ENCODE peak calls at places on chromosome 20, in ten cellular contexts. One of them, this sample, is unnamed.

GRCh38 chr20:10711903-10712373 is 38.1 kb upstream of the JAG1 start:
- DNase-seq in HFF-Myc: no peak
- DNase-seq in lower lobe of right lung: no peak
- DNase-seq in brain microvascular endothelial cell: no peak
- DNase-seq in body of pancreas: no peak
- DNase-seq in H9: no peak
- DNase-seq in upper lobe of left lung: no peak
- DNase-seq in fibroblast of pulmonary artery: no peak
- DNase-seq in endodermal cell: no peak
- DNase-seq in CD8-positive, alpha-beta T cell: no peak
- DNase-seq in this sample: no peak

GRCh38 chr20:49698477-49698876 is 15.2 kb downstream of the B4GALT5 start:
- DNase-seq in HFF-Myc: no peak
- DNase-seq in lower lobe of right lung: no peak
- DNase-seq in brain microvascular endothelial cell: no peak
- DNase-seq in body of pancreas: no peak
- DNase-seq in H9: no peak
- DNase-seq in upper lobe of left lung: no peak
- DNase-seq in fibroblast of pulmonary artery: no peak
- DNase-seq in endodermal cell: no peak
- DNase-seq in CD8-positive, alpha-beta T cell: no peak
- DNase-seq in this sample: no peak

GRCh38 chr20:49759266-49759950 is 45.7 kb upstream of the B4GALT5 start:
- DNase-seq in HFF-Myc: no peak
- DNase-seq in lower lobe of right lung: no peak
- DNase-seq in brain microvascular endothelial cell: no peak
- DNase-seq in body of pancreas: no peak
- DNase-seq in H9: no peak
- DNase-seq in upper lobe of left lung: no peak
- DNase-seq in fibroblast of pulmonary artery: no peak
- DNase-seq in endodermal cell: peak
- DNase-seq in CD8-positive, alpha-beta T cell: no peak
- DNase-seq in this sample: no peak

GRCh38 chr20:17931513-17931912 is 37.1 kb downstream of the SNX5 start:
- DNase-seq in HFF-Myc: no peak
- DNase-seq in lower lobe of right lung: no peak
- DNase-seq in brain microvascular endothelial cell: no peak
- DNase-seq in body of pancreas: no peak
- DNase-seq in H9: no peak
- DNase-seq in upper lobe of left lung: no peak
- DNase-seq in fibroblast of pulmonary artery: no peak
- DNase-seq in endodermal cell: no peak
- DNase-seq in CD8-positive, alpha-beta T cell: no peak
- DNase-seq in this sample: no peak

GRCh38 chr20:22770240-22770800 is 185.9 kb upstream of the FOXA2 start:
- DNase-seq in HFF-Myc: no peak
- DNase-seq in lower lobe of right lung: no peak
- DNase-seq in brain microvascular endothelial cell: no peak
- DNase-seq in body of pancreas: no peak
- DNase-seq in H9: no peak
- DNase-seq in upper lobe of left lung: no peak
- DNase-seq in fibroblast of pulmonary artery: no peak
- DNase-seq in endodermal cell: no peak
- DNase-seq in CD8-positive, alpha-beta T cell: no peak
- DNase-seq in this sample: no peak

GRCh38 chr20:48610996-48611395 is 216.8 kb downstream of the PREX1 start:
- DNase-seq in HFF-Myc: no peak
- DNase-seq in lower lobe of right lung: no peak
- DNase-seq in brain microvascular endothelial cell: no peak
- DNase-seq in body of pancreas: no peak
- DNase-seq in H9: no peak
- DNase-seq in upper lobe of left lung: no peak
- DNase-seq in fibroblast of pulmonary artery: no peak
- DNase-seq in endodermal cell: no peak
- DNase-seq in CD8-positive, alpha-beta T cell: no peak
- DNase-seq in this sample: no peak

GRCh38 chr20:16368645-16369292 is 204.5 kb downstream of the KIF16B start:
- DNase-seq in HFF-Myc: no peak
- DNase-seq in lower lobe of right lung: no peak
- DNase-seq in brain microvascular endothelial cell: peak
- DNase-seq in body of pancreas: no peak
- DNase-seq in H9: no peak
- DNase-seq in upper lobe of left lung: no peak
- DNase-seq in fibroblast of pulmonary artery: peak
- DNase-seq in endodermal cell: no peak
- DNase-seq in CD8-positive, alpha-beta T cell: no peak
- DNase-seq in this sample: no peak

GRCh38 chr20:2234788-2235187 is 61.0 kb upstream of the TGM3 start:
- DNase-seq in HFF-Myc: no peak
- DNase-seq in lower lobe of right lung: no peak
- DNase-seq in brain microvascular endothelial cell: no peak
- DNase-seq in body of pancreas: no peak
- DNase-seq in H9: peak
- DNase-seq in upper lobe of left lung: no peak
- DNase-seq in fibroblast of pulmonary artery: no peak
- DNase-seq in endodermal cell: peak
- DNase-seq in CD8-positive, alpha-beta T cell: no peak
- DNase-seq in this sample: no peak

GRCh38 chr20:57570898-57571297 is 10.0 kb downstream of the PCK1 start:
- DNase-seq in HFF-Myc: no peak
- DNase-seq in lower lobe of right lung: no peak
- DNase-seq in brain microvascular endothelial cell: no peak
- DNase-seq in body of pancreas: no peak
- DNase-seq in H9: no peak
- DNase-seq in upper lobe of left lung: no peak
- DNase-seq in fibroblast of pulmonary artery: no peak
- DNase-seq in endodermal cell: no peak
- DNase-seq in CD8-positive, alpha-beta T cell: no peak
- DNase-seq in this sample: no peak

GRCh38 chr20:17625246-17626051 is 55.6 kb downstream of the DSTN start:
- DNase-seq in HFF-Myc: no peak
- DNase-seq in lower lobe of right lung: peak
- DNase-seq in brain microvascular endothelial cell: no peak
- DNase-seq in body of pancreas: peak
- DNase-seq in H9: no peak
- DNase-seq in upper lobe of left lung: peak
- DNase-seq in fibroblast of pulmonary artery: no peak
- DNase-seq in endodermal cell: no peak
- DNase-seq in CD8-positive, alpha-beta T cell: no peak
- DNase-seq in this sample: no peak

GRCh38 chr20:57919059-57919458 is 209.2 kb upstream of the PMEPA1 start:
- DNase-seq in HFF-Myc: no peak
- DNase-seq in lower lobe of right lung: no peak
- DNase-seq in brain microvascular endothelial cell: no peak
- DNase-seq in body of pancreas: no peak
- DNase-seq in H9: no peak
- DNase-seq in upper lobe of left lung: no peak
- DNase-seq in fibroblast of pulmonary artery: no peak
- DNase-seq in endodermal cell: no peak
- DNase-seq in CD8-positive, alpha-beta T cell: no peak
- DNase-seq in this sample: no peak

GRCh38 chr20:40497781-40498691 is 191.0 kb downstream of the MAFB start:
- DNase-seq in HFF-Myc: no peak
- DNase-seq in lower lobe of right lung: peak
- DNase-seq in brain microvascular endothelial cell: no peak
- DNase-seq in body of pancreas: peak
- DNase-seq in H9: no peak
- DNase-seq in upper lobe of left lung: no peak
- DNase-seq in fibroblast of pulmonary artery: peak
- DNase-seq in endodermal cell: no peak
- DNase-seq in CD8-positive, alpha-beta T cell: no peak
- DNase-seq in this sample: peak

GRCh38 chr20:56520180-56520579 is 4.4 kb upstream of the FAM209A start:
- DNase-seq in HFF-Myc: no peak
- DNase-seq in lower lobe of right lung: no peak
- DNase-seq in brain microvascular endothelial cell: no peak
- DNase-seq in body of pancreas: no peak
- DNase-seq in H9: no peak
- DNase-seq in upper lobe of left lung: no peak
- DNase-seq in fibroblast of pulmonary artery: no peak
- DNase-seq in endodermal cell: no peak
- DNase-seq in CD8-positive, alpha-beta T cell: no peak
- DNase-seq in this sample: no peak

GRCh38 chr20:38997622-38998021 is 35.5 kb downstream of the DHX35 start:
- DNase-seq in HFF-Myc: no peak
- DNase-seq in lower lobe of right lung: no peak
- DNase-seq in brain microvascular endothelial cell: no peak
- DNase-seq in body of pancreas: no peak
- DNase-seq in H9: peak
- DNase-seq in upper lobe of left lung: no peak
- DNase-seq in fibroblast of pulmonary artery: no peak
- DNase-seq in endodermal cell: no peak
- DNase-seq in CD8-positive, alpha-beta T cell: peak
- DNase-seq in this sample: no peak
- TF ChIP-seq CTCF in HFF-Myc: no peak
- TF ChIP-seq CTCF in lower lobe of right lung: no peak
- TF ChIP-seq CTCF in brain microvascular endothelial cell: no peak
- TF ChIP-seq CTCF in body of pancreas: no peak
- TF ChIP-seq CTCF in H9: peak
- TF ChIP-seq CTCF in upper lobe of left lung: no peak
- TF ChIP-seq CTCF in fibroblast of pulmonary artery: no peak
- TF ChIP-seq CTCF in endodermal cell: no peak
- TF ChIP-seq CTCF in CD8-positive, alpha-beta T cell: no peak
- TF ChIP-seq CTCF in this sample: no peak

GRCh38 chr20:37397076-37397953 is 51.4 kb downstream of the SRC start:
- DNase-seq in HFF-Myc: no peak
- DNase-seq in lower lobe of right lung: no peak
- DNase-seq in brain microvascular endothelial cell: no peak
- DNase-seq in body of pancreas: no peak
- DNase-seq in H9: no peak
- DNase-seq in upper lobe of left lung: no peak
- DNase-seq in fibroblast of pulmonary artery: no peak
- DNase-seq in endodermal cell: no peak
- DNase-seq in CD8-positive, alpha-beta T cell: peak
- DNase-seq in this sample: no peak
- TF ChIP-seq CTCF in HFF-Myc: no peak
- TF ChIP-seq CTCF in lower lobe of right lung: no peak
- TF ChIP-seq CTCF in brain microvascular endothelial cell: peak
- TF ChIP-seq CTCF in body of pancreas: no peak
- TF ChIP-seq CTCF in H9: no peak
- TF ChIP-seq CTCF in upper lobe of left lung: no peak
- TF ChIP-seq CTCF in fibroblast of pulmonary artery: no peak
- TF ChIP-seq CTCF in endodermal cell: no peak
- TF ChIP-seq CTCF in CD8-positive, alpha-beta T cell: no peak
- TF ChIP-seq CTCF in this sample: no peak

GRCh38 chr20:20085812-20086211 is 33.5 kb downstream of the CFAP61 start:
- DNase-seq in HFF-Myc: no peak
- DNase-seq in lower lobe of right lung: no peak
- DNase-seq in brain microvascular endothelial cell: no peak
- DNase-seq in body of pancreas: no peak
- DNase-seq in H9: no peak
- DNase-seq in upper lobe of left lung: no peak
- DNase-seq in fibroblast of pulmonary artery: no peak
- DNase-seq in endodermal cell: no peak
- DNase-seq in CD8-positive, alpha-beta T cell: no peak
- DNase-seq in this sample: peak

GRCh38 chr20:20079102-20079784 is 26.9 kb downstream of the CFAP61 start:
- DNase-seq in HFF-Myc: no peak
- DNase-seq in lower lobe of right lung: no peak
- DNase-seq in brain microvascular endothelial cell: no peak
- DNase-seq in body of pancreas: no peak
- DNase-seq in H9: no peak
- DNase-seq in upper lobe of left lung: no peak
- DNase-seq in fibroblast of pulmonary artery: no peak
- DNase-seq in endodermal cell: no peak
- DNase-seq in CD8-positive, alpha-beta T cell: no peak
- DNase-seq in this sample: no peak

GRCh38 chr20:20084296-20084752 is 32.0 kb downstream of the CFAP61 start:
- DNase-seq in HFF-Myc: no peak
- DNase-seq in lower lobe of right lung: no peak
- DNase-seq in brain microvascular endothelial cell: no peak
- DNase-seq in body of pancreas: no peak
- DNase-seq in H9: no peak
- DNase-seq in upper lobe of left lung: no peak
- DNase-seq in fibroblast of pulmonary artery: no peak
- DNase-seq in endodermal cell: no peak
- DNase-seq in CD8-positive, alpha-beta T cell: no peak
- DNase-seq in this sample: no peak

GRCh38 chr20:20085071-20085470 is 32.7 kb downstream of the CFAP61 start:
- DNase-seq in HFF-Myc: no peak
- DNase-seq in lower lobe of right lung: no peak
- DNase-seq in brain microvascular endothelial cell: no peak
- DNase-seq in body of pancreas: no peak
- DNase-seq in H9: no peak
- DNase-seq in upper lobe of left lung: no peak
- DNase-seq in fibroblast of pulmonary artery: no peak
- DNase-seq in endodermal cell: no peak
- DNase-seq in CD8-positive, alpha-beta T cell: no peak
- DNase-seq in this sample: peak

DNA sequence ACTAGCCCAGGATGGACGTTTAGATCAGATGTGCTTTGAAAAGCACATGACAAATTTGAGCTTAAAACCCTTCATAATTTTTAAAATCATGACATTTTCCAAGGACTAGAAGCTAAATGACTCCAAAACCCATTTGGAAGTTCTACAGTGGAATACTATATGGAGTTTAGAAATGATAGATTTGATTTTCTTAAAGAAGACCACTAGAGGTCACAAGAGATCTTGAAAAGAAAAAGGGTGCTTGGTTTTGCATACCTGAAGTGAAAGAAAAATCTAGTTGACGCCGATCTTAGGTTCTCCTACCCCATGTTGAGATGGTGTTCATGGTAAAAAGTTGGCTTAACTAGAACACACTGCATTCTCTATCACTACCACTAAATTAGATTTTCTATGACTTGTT is 31.5 kb downstream of the CFAP61 start:
- DNase-seq in HFF-Myc: no peak
- DNase-seq in lower lobe of right lung: no peak
- DNase-seq in brain microvascular endothelial cell: no peak
- DNase-seq in body of pancreas: no peak
- DNase-seq in H9: no peak
- DNase-seq in upper lobe of left lung: no peak
- DNase-seq in fibroblast of pulmonary artery: peak
- DNase-seq in endodermal cell: no peak
- DNase-seq in CD8-positive, alpha-beta T cell: no peak
- DNase-seq in this sample: no peak
- TF ChIP-seq CTCF in HFF-Myc: no peak
- TF ChIP-seq CTCF in lower lobe of right lung: peak
- TF ChIP-seq CTCF in brain microvascular endothelial cell: peak
- TF ChIP-seq CTCF in body of pancreas: peak
- TF ChIP-seq CTCF in H9: peak
- TF ChIP-seq CTCF in upper lobe of left lung: peak
- TF ChIP-seq CTCF in fibroblast of pulmonary artery: peak
- TF ChIP-seq CTCF in endodermal cell: peak
- TF ChIP-seq CTCF in CD8-positive, alpha-beta T cell: peak
- TF ChIP-seq CTCF in this sample: no peak

DNA sequence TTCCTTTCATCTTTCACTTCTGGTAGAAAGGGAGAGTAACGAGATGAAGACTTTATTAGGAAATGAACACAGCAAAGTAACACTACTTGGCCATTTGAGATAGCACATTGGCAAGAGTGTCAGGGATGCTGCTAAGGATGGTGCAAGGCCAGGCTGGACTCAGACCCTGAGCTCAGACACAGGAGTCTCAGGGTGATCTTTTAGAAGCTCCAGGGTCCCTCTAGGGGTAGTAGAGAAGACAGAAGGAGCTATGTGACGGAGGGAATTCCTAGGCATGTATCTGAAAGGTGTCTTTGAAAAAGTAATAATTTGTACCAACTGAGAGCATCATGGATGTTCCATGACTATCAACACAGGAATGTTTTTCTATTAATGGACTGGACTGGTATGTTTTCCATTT is 436.5 kb downstream of the DHX35 start:
- DNase-seq in HFF-Myc: no peak
- DNase-seq in lower lobe of right lung: no peak
- DNase-seq in brain microvascular endothelial cell: no peak
- DNase-seq in body of pancreas: no peak
- DNase-seq in H9: no peak
- DNase-seq in upper lobe of left lung: no peak
- DNase-seq in fibroblast of pulmonary artery: no peak
- DNase-seq in endodermal cell: peak
- DNase-seq in CD8-positive, alpha-beta T cell: no peak
- DNase-seq in this sample: no peak
- TF ChIP-seq CTCF in HFF-Myc: no peak
- TF ChIP-seq CTCF in lower lobe of right lung: no peak
- TF ChIP-seq CTCF in brain microvascular endothelial cell: no peak
- TF ChIP-seq CTCF in body of pancreas: no peak
- TF ChIP-seq CTCF in H9: peak
- TF ChIP-seq CTCF in upper lobe of left lung: no peak
- TF ChIP-seq CTCF in fibroblast of pulmonary artery: no peak
- TF ChIP-seq CTCF in endodermal cell: peak
- TF ChIP-seq CTCF in CD8-positive, alpha-beta T cell: no peak
- TF ChIP-seq CTCF in this sample: no peak